ENCODE peak calls at places on chromosome 19, in six cellular contexts. R, O, L, C, U and Z are unnamed samples.

GRCh38 chr19:17424743-17425365 is 5.0 kb downstream of the MVB12A start:
- DNase-seq in R (no peak), O (no peak), L (no peak), C (no peak), U (peak), Z (no peak)

GRCh38 chr19:40466219-40467006 is at the start of gene SPTBN4:
- DNase-seq in R (no peak), O (peak), L (no peak), C (no peak), U (no peak), Z (no peak)

GRCh38 chr19:52570005-52570861 is at the start of gene ZNF701:
- DNase-seq in R (peak), O (peak), L (peak), C (peak), U (peak), Z (peak)

GRCh38 chr19:40163541-40164129 is 27.6 kb upstream of the MAP3K10 start:
- DNase-seq in R (no peak), O (no peak), L (no peak), C (no peak), U (no peak), Z (no peak)

GRCh38 chr19:42246869-42247630 is 4.6 kb upstream of the GSK3A start:
- DNase-seq in R (no peak), O (no peak), L (no peak), C (no peak), U (no peak), Z (no peak)

GRCh38 chr19:18208098-18208951 is 4.5 kb upstream of the RAB3A start:
- DNase-seq in R (no peak), O (no peak), L (no peak), C (no peak), U (peak), Z (no peak)

GRCh38 chr19:2494447-2495129 is 18.7 kb downstream of the GADD45B start:
- DNase-seq in R (no peak), O (no peak), L (no peak), C (no peak), U (peak), Z (no peak)

GRCh38 chr19:49387936-49388372 is at the start of gene KASH5:
- DNase-seq in R (no peak), O (no peak), L (no peak), C (no peak), U (peak), Z (peak)

GRCh38 chr19:18424122-18424889 is 5.1 kb downstream of the SSBP4 start:
- DNase-seq in R (no peak), O (no peak), L (no peak), C (no peak), U (no peak), Z (no peak)

GRCh38 chr19:19619121-19619848 is 798 bp upstream of the PBX4 start:
- DNase-seq in R (no peak), O (no peak), L (no peak), C (no peak), U (no peak), Z (no peak)
- H3K4me3 ChIP-seq in R (peak), O (peak), L (no peak), C (peak), U (peak), Z (no peak)

GRCh38 chr19:33740811-33741396 is 55.8 kb upstream of the KCTD15 start:
- DNase-seq in R (no peak), O (no peak), L (peak), C (peak), U (peak), Z (peak)
- TF ChIP-seq ZNF274 in R (no peak), O (no peak), L (no peak), C (no peak), U (no peak), Z (no peak)

GRCh38 chr19:11194173-11194572 is 3.2 kb downstream of the KANK2 start:
- DNase-seq in R (no peak), O (no peak), L (no peak), C (no peak), U (no peak), Z (no peak)
- H3K4me3 ChIP-seq in R (no peak), O (no peak), L (no peak), C (no peak), U (no peak), Z (no peak)

DNA sequence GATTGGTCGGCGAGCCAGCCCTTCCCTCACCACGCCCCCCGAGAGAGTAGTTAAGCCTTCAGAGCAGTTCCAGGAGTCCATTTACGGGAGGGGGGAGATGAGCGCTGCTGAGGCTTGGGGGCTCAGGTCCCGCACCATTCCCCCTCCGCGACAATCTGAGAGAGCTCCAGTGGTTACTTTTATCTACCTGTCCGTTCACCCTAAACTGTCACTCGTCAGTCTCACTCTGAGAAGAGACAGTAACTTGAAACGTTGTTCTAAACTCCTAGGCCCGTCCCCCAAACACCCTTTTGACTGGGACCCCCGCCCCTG is 2.0 kb downstream of the FOSB start:
- DNase-seq in R (no peak), O (no peak), L (peak), C (no peak), U (peak), Z (no peak)
- TF ChIP-seq ZNF274 in R (no peak), O (no peak), L (no peak), C (no peak), U (no peak), Z (no peak)

DNA sequence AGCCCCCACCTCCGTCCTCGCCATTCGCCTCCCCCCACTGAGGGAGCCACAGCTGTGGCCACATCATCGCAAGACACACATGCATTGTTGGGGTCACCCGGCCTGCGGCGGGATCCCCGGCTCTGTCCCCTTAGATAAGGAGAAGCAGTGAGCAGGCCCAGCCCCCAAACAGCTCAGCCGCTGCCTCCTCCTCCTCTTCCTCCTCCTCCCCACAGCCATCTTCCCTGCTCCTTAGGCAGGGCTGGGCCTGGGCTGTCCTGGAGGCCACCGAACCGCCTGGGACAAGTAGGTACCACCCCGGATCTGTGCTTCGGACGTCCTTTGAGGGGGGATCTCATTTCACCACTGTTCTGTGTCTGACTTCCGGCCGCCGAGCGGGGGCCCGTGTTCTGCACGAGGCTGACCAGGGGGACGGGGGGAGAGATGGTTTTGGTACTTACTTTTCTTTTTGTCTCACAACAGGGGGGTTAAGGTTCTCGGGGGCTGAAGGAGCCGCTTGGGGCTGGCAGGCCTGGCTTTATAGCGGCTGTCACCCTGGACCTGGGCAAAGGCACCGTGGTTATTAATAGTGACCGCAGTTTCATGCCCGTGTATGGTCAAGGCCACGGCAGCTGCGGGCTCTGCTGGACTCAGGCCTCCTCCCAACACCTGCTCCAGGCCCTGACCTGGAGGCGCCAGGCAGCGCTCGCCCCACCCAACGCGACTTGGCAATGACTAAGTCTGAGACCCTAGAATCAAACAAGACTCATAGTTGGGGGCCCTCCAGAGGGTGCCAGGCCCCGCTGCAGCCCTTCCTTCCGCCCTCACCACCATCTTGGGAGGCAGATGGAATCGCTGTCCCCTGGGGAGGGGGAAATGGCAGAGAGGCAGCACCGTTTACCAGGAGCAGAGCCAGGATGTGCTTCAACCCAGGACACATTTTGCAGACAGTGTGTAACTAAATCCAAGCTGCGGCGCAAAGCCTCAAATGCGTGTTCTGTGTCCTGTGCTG is 18.3 kb downstream of the NMRK2 start:
- DNase-seq in R (no peak), O (no peak), L (no peak), C (no peak), U (peak), Z (no peak)
- H3K4me3 ChIP-seq in R (no peak), O (no peak), L (no peak), C (no peak), U (peak), Z (no peak)

DNA sequence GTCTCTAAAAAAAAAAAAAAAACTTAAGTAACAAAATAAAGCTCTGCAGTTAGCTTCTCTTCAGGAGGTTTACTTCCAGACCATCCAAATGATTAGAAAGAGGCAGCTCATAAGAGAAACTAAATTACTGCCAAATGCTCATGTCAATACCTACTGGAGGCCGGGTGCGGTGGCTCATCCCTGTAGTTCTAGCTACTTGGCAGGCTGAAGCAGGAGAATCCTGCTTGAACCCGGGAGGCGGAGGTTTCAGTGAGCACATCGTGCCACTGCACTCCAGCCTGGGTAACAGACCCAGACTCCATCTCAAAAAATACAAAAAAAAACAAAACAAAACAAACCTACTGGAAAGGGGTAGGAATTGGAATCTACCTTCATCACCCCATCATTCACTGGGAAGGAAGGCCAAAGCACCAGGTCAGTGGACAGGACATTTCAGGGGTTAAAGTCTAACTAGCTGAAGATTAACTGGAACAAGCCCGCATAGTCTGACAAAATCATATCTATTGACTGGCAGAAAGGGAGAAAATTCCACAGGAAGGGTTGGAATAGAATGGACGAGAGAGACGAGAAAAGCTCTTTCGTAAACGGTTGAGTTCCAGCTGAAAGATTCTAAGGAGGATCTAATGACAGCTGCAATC is 1.3 kb downstream of the ZFP14 start:
- DNase-seq in R (no peak), O (no peak), L (peak), C (no peak), U (no peak), Z (no peak)
- TF ChIP-seq ZNF274 in R (no peak), O (no peak), L (no peak), C (no peak), U (no peak), Z (no peak)

GRCh38 chr19:36067681-36068080 is 13.0 kb downstream of the WDR62 start:
- DNase-seq in R (no peak), O (no peak), L (no peak), C (no peak), U (no peak), Z (no peak)
- H3K4me3 ChIP-seq in R (no peak), O (no peak), L (no peak), C (no peak), U (no peak), Z (no peak)

GRCh38 chr19:47111682-47112165 is 1.9 kb downstream of the ZC3H4 start:
- DNase-seq in R (no peak), O (no peak), L (no peak), C (no peak), U (no peak), Z (no peak)
- TF ChIP-seq ZNF274 in R (no peak), O (no peak), L (no peak), C (no peak), U (no peak), Z (no peak)